ENCODE peak calls at places on chromosomes 6 and 20, in nine cellular contexts. B is cardiac muscle cell; W is NCI-H1694; H is cardiac fibroblast; L is activated naive CD4-positive, alpha-beta T cell treated with Interleukin-2 at 50 U/mL for 16 hours; I is amygdala; A is stimulated activated CD4-positive, alpha-beta T cell treated with anti-CD3 and anti-CD28 coated beads, Interleukin-1b, Interleukin-23, amount 100 ng/mL, for 48 hours; X is central memory CD4-positive, alpha-beta T cell; N is T-helper 17 cell. V is an unnamed sample.

GRCh38 chr20:13821876-13822275 is 37.0 kb downstream of the NDUFAF5 start:
- DNase-seq in B (no peak), N (no peak), I (no peak), W (no peak), H (peak), L (no peak), X (no peak), A (no peak), V (no peak)

GRCh38 chr20:37943501-37944455 is 40.9 kb downstream of the VSTM2L start:
- DNase-seq in W (no peak), X (no peak), N (no peak), B (no peak), I (no peak), H (no peak), A (no peak), L (no peak), V (no peak)

GRCh38 chr20:62837790-62838458 is 21.1 kb downstream of the COL9A3 start:
- DNase-seq in W (peak), I (no peak), A (no peak), B (no peak), L (no peak), H (no peak), X (no peak), N (no peak), V (no peak)

GRCh38 chr6:169839898-169840631 is 88.6 kb downstream of the ERMARD start:
- DNase-seq in X (no peak), W (no peak), I (no peak), H (no peak), A (no peak), N (no peak), L (no peak), B (no peak), V (no peak)

GRCh38 chr6:169738972-169739529 is 12.3 kb downstream of the DYNLT2 start:
- DNase-seq in A (no peak), X (no peak), N (no peak), L (no peak), H (no peak), I (no peak), W (no peak), B (no peak), V (no peak)

GRCh38 chr6:69232506-69233194 is 564.2 kb downstream of the LMBRD1 start:
- DNase-seq in B (peak), N (peak), I (peak), W (no peak), X (peak), H (peak), L (peak), A (peak), V (peak)

GRCh38 chr20:51703446-51704287 is 64.5 kb downstream of the ATP9A start:
- DNase-seq in L (no peak), H (no peak), N (no peak), W (no peak), A (no peak), X (no peak), B (no peak), I (no peak), V (no peak)

GRCh38 chr6:132188865-132189264 is 212.4 kb downstream of the MOXD1 start:
- DNase-seq in H (peak), A (no peak), X (no peak), I (no peak), N (no peak), L (no peak), B (no peak), W (no peak), V (no peak)

GRCh38 chr6:170403451-170403850 is 96.9 kb downstream of the FAM120B start:
- DNase-seq in B (peak), H (peak), N (no peak), I (no peak), X (no peak), L (no peak), W (no peak), A (no peak), V (no peak)

GRCh38 chr6:8006208-8006607 is 58.0 kb downstream of the BLOC1S5 start:
- DNase-seq in W (peak), N (no peak), L (no peak), H (peak), B (peak), I (no peak), A (no peak), X (no peak), V (no peak)

GRCh38 chr6:38234934-38235678 is 404.6 kb downstream of the BTBD9 start:
- DNase-seq in W (peak), N (no peak), X (no peak), A (no peak), B (no peak), H (no peak), I (no peak), L (no peak), V (no peak)

GRCh38 chr6:75543311-75543710 is 49.7 kb upstream of the FILIP1 start:
- DNase-seq in W (no peak), X (no peak), N (no peak), A (no peak), I (no peak), H (no peak), B (no peak), L (no peak), V (no peak)

GRCh38 chr6:150528648-150529285 is 70.9 kb upstream of the PLEKHG1 start:
- DNase-seq in A (no peak), W (no peak), H (peak), X (no peak), L (no peak), I (no peak), N (no peak), B (peak), V (no peak)

GRCh38 chr6:2412731-2413130 is 167.3 kb upstream of the GMDS start:
- DNase-seq in I (no peak), A (no peak), W (no peak), L (no peak), N (no peak), X (no peak), H (peak), B (no peak), V (no peak)

GRCh38 chr20:50731930-50732690 is 730 bp downstream of the PARD6B start:
- DNase-seq in W (no peak), X (no peak), B (peak), I (no peak), N (no peak), L (no peak), H (no peak), A (no peak), V (no peak)

GRCh38 chr6:43740321-43740960 is 29.6 kb upstream of the VEGFA start:
- DNase-seq in L (no peak), H (no peak), N (no peak), I (no peak), X (no peak), B (no peak), A (no peak), W (no peak), V (no peak)

GRCh38 chr20:48823960-48824497 is 3.8 kb downstream of the PREX1 start:
- DNase-seq in A (peak), L (peak), B (no peak), H (peak), I (no peak), W (no peak), X (no peak), N (peak), V (peak)

GRCh38 chr6:77403424-77403823 is 59.9 kb downstream of the HTR1B start:
- DNase-seq in N (no peak), I (no peak), H (peak), L (no peak), X (no peak), B (peak), A (no peak), W (no peak), V (no peak)

GRCh38 chr6:156955494-156956183 is 178.5 kb downstream of the ARID1B start:
- DNase-seq in I (no peak), X (no peak), N (no peak), L (no peak), B (no peak), W (no peak), H (peak), A (no peak), V (no peak)

GRCh38 chr20:1391640-1392442 is 1.0 kb downstream of the FKBP1A start:
- DNase-seq in L (peak), N (no peak), B (peak), A (no peak), W (no peak), X (no peak), H (peak), I (no peak), V (no peak)

GRCh38 chr6:12246900-12247299 is 43.3 kb upstream of the EDN1 start:
- DNase-seq in N (no peak), I (no peak), X (no peak), B (no peak), W (no peak), H (no peak), A (no peak), L (no peak), V (no peak)

GRCh38 chr20:22455259-22455658 is 129.1 kb downstream of the FOXA2 start:
- DNase-seq in I (no peak), B (no peak), H (no peak), W (no peak), L (no peak), N (no peak), A (no peak), X (no peak), V (no peak)

GRCh38 chr6:21953831-21954801 is 342.7 kb downstream of the PRL start:
- DNase-seq in H (peak), B (peak), A (no peak), W (peak), X (no peak), L (no peak), I (no peak), N (no peak), V (no peak)

GRCh38 chr6:44667226-44667625 is 279.7 kb downstream of the CDC5L start:
- DNase-seq in N (no peak), I (no peak), A (no peak), W (no peak), X (no peak), B (no peak), H (peak), L (no peak), V (no peak)

GRCh38 chr6:39225946-39226437 is 3.3 kb downstream of the KCNK5 start:
- DNase-seq in I (no peak), L (peak), N (no peak), A (peak), X (peak), W (no peak), H (no peak), B (no peak), V (no peak)

GRCh38 chr20:10419550-10420133 is 14.4 kb downstream of the MKKS start:
- DNase-seq in A (no peak), N (no peak), L (no peak), B (no peak), H (peak), X (no peak), I (no peak), W (no peak), V (no peak)

GRCh38 chr6:53065266-53066058 is at the start of gene FBXO9:
- DNase-seq in A (peak), L (peak), X (peak), N (peak), I (peak), B (peak), W (no peak), H (no peak), V (peak)

GRCh38 chr6:38552136-38552535 is 87.6 kb downstream of the BTBD9 start:
- DNase-seq in W (no peak), X (no peak), H (no peak), L (no peak), B (no peak), A (no peak), N (no peak), I (no peak), V (no peak)